ENCODE peak calls at places on chromosome 1, in four cellular contexts. One of them, this sample, is unnamed.
A peak's percentile ranks its signal among the peaks of the same experiment; 100 is the strongest.

GRCh38 chr1:227786673-227787512 is 28.6 kb upstream of the PRSS38 start:
- DNase-seq in ovary: peak; percentile 25
- DNase-seq in GM12891: peak; percentile 41
- DNase-seq in right lobe of liver: peak; percentile 58
- DNase-seq in this sample: no peak

GRCh38 chr1:22500058-22500457 is 48.4 kb downstream of the ZBTB40 start:
- DNase-seq in ovary: no peak
- DNase-seq in GM12891: no peak
- DNase-seq in right lobe of liver: no peak
- DNase-seq in this sample: no peak

GRCh38 chr1:162165528-162165927 is 96.0 kb downstream of the NOS1AP start:
- DNase-seq in ovary: no peak
- DNase-seq in GM12891: no peak
- DNase-seq in right lobe of liver: no peak
- DNase-seq in this sample: no peak

GRCh38 chr1:18950415-18951026 is 6.0 kb downstream of the IFFO2 start:
- DNase-seq in ovary: peak; percentile 39
- DNase-seq in GM12891: no peak
- DNase-seq in right lobe of liver: peak; percentile 61
- DNase-seq in this sample: no peak

GRCh38 chr1:29641921-29642320 is 405.6 kb downstream of the PTPRU start:
- DNase-seq in ovary: no peak
- DNase-seq in GM12891: no peak
- DNase-seq in right lobe of liver: no peak
- DNase-seq in this sample: no peak

GRCh38 chr1:199287632-199288031 is 648.8 kb downstream of the PTPRC start:
- DNase-seq in ovary: no peak
- DNase-seq in GM12891: no peak
- DNase-seq in right lobe of liver: no peak
- DNase-seq in this sample: no peak

GRCh38 chr1:15941899-15942660 is 33.8 kb downstream of the ZBTB17 start:
- DNase-seq in ovary: peak; percentile 22
- DNase-seq in GM12891: no peak
- DNase-seq in right lobe of liver: no peak
- DNase-seq in this sample: no peak

GRCh38 chr1:167548059-167548932 is 5.3 kb downstream of the CREG1 start:
- DNase-seq in ovary: no peak
- DNase-seq in GM12891: no peak
- DNase-seq in right lobe of liver: no peak
- DNase-seq in this sample: peak; percentile 92

GRCh38 chr1:113140588-113141446 is 67.8 kb downstream of the LRIG2 start:
- DNase-seq in ovary: peak; percentile 67
- DNase-seq in GM12891: peak; percentile 17
- DNase-seq in right lobe of liver: no peak
- DNase-seq in this sample: peak; percentile 88

GRCh38 chr1:169072945-169073725 is 33.4 kb upstream of the ATP1B1 start:
- DNase-seq in ovary: no peak
- DNase-seq in GM12891: no peak
- DNase-seq in right lobe of liver: no peak
- DNase-seq in this sample: no peak

GRCh38 chr1:177239792-177240191 is 69.0 kb downstream of the BRINP2 start:
- DNase-seq in ovary: no peak
- DNase-seq in GM12891: no peak
- DNase-seq in right lobe of liver: no peak
- DNase-seq in this sample: no peak

GRCh38 chr1:20478072-20478660 is 7.8 kb downstream of the CAMK2N1 start:
- DNase-seq in ovary: no peak
- DNase-seq in GM12891: no peak
- DNase-seq in right lobe of liver: no peak
- DNase-seq in this sample: no peak

GRCh38 chr1:209988706-209989105 is 50.7 kb downstream of the SYT14 start:
- DNase-seq in ovary: no peak
- DNase-seq in GM12891: no peak
- DNase-seq in right lobe of liver: no peak
- DNase-seq in this sample: no peak

GRCh38 chr1:30575066-30575465 is 148.3 kb downstream of the MATN1 start:
- DNase-seq in ovary: no peak
- DNase-seq in GM12891: no peak
- DNase-seq in right lobe of liver: no peak
- DNase-seq in this sample: no peak

GRCh38 chr1:59747469-59748014 is 67.2 kb upstream of the HOOK1 start:
- DNase-seq in ovary: no peak
- DNase-seq in GM12891: no peak
- DNase-seq in right lobe of liver: no peak
- DNase-seq in this sample: no peak

GRCh38 chr1:1599030-1599916 is 662 bp downstream of the FNDC10 start:
- DNase-seq in ovary: no peak
- DNase-seq in GM12891: peak; percentile 55
- DNase-seq in right lobe of liver: no peak
- DNase-seq in this sample: peak; percentile 48

GRCh38 chr1:11207898-11208611 is 18.9 kb downstream of the ANGPTL7 start:
- DNase-seq in ovary: peak; percentile 50
- DNase-seq in GM12891: no peak
- DNase-seq in right lobe of liver: no peak
- DNase-seq in this sample: no peak

GRCh38 chr1:37481289-37482003 is 7.1 kb downstream of the ZC3H12A start:
- DNase-seq in ovary: no peak
- DNase-seq in GM12891: no peak
- DNase-seq in right lobe of liver: no peak
- DNase-seq in this sample: no peak

GRCh38 chr1:218328769-218329168 is 16.4 kb upstream of the TGFB2 start:
- DNase-seq in ovary: no peak
- DNase-seq in GM12891: no peak
- DNase-seq in right lobe of liver: no peak
- DNase-seq in this sample: no peak

GRCh38 chr1:230753586-230754251 is 6.5 kb downstream of the CAPN9 start:
- DNase-seq in ovary: no peak
- DNase-seq in GM12891: no peak
- DNase-seq in right lobe of liver: no peak
- DNase-seq in this sample: peak; percentile 59

GRCh38 chr1:170414989-170415733 is 116.8 kb upstream of the GORAB start:
- DNase-seq in ovary: peak; percentile 24
- DNase-seq in GM12891: no peak
- DNase-seq in right lobe of liver: no peak
- DNase-seq in this sample: no peak

GRCh38 chr1:153991151-153991472 is 550 bp downstream of the RPS27 start:
- DNase-seq in ovary: no peak
- DNase-seq in GM12891: no peak
- DNase-seq in right lobe of liver: no peak
- DNase-seq in this sample: no peak

GRCh38 chr1:3593745-3594144 is 17.6 kb downstream of the MEGF6 start:
- DNase-seq in ovary: no peak
- DNase-seq in GM12891: no peak
- DNase-seq in right lobe of liver: no peak
- DNase-seq in this sample: no peak

GRCh38 chr1:6157528-6158174 is 22.5 kb downstream of the CHD5 start:
- DNase-seq in ovary: no peak
- DNase-seq in GM12891: no peak
- DNase-seq in right lobe of liver: no peak
- DNase-seq in this sample: no peak

GRCh38 chr1:5980314-5981008 is 11.8 kb downstream of the NPHP4 start:
- DNase-seq in ovary: no peak
- DNase-seq in GM12891: no peak
- DNase-seq in right lobe of liver: no peak
- DNase-seq in this sample: no peak

GRCh38 chr1:37946703-37947360 is at the start of gene INPP5B:
- DNase-seq in ovary: peak; percentile 90
- DNase-seq in GM12891: peak; percentile 95
- DNase-seq in right lobe of liver: peak; percentile 95
- DNase-seq in this sample: peak; percentile 88

GRCh38 chr1:225467193-225468020 is 39.6 kb upstream of the LBR start:
- DNase-seq in ovary: no peak
- DNase-seq in GM12891: peak; percentile 81
- DNase-seq in right lobe of liver: peak; percentile 79
- DNase-seq in this sample: peak; percentile 63
- TF ChIP-seq POLR2A in ovary: no peak
- TF ChIP-seq POLR2A in GM12891: peak; percentile 97
- TF ChIP-seq POLR2A in right lobe of liver: peak; percentile 50
- TF ChIP-seq POLR2A in this sample: peak; percentile 88

GRCh38 chr1:91803133-91803532 is 82.8 kb downstream of the TGFBR3 start:
- DNase-seq in ovary: no peak
- DNase-seq in GM12891: no peak
- DNase-seq in right lobe of liver: no peak
- DNase-seq in this sample: no peak

GRCh38 chr1:91806146-91806545 is 79.8 kb downstream of the TGFBR3 start:
- DNase-seq in ovary: no peak
- DNase-seq in GM12891: no peak
- DNase-seq in right lobe of liver: no peak
- DNase-seq in this sample: no peak

GRCh38 chr1:91803847-91804545 is 82.0 kb downstream of the TGFBR3 start:
- DNase-seq in ovary: no peak
- DNase-seq in GM12891: peak; percentile 42
- DNase-seq in right lobe of liver: no peak
- DNase-seq in this sample: peak; percentile 47

GRCh38 chr1:91805343-91805801 is 80.6 kb downstream of the TGFBR3 start:
- DNase-seq in ovary: no peak
- DNase-seq in GM12891: no peak
- DNase-seq in right lobe of liver: no peak
- DNase-seq in this sample: no peak

DNA sequence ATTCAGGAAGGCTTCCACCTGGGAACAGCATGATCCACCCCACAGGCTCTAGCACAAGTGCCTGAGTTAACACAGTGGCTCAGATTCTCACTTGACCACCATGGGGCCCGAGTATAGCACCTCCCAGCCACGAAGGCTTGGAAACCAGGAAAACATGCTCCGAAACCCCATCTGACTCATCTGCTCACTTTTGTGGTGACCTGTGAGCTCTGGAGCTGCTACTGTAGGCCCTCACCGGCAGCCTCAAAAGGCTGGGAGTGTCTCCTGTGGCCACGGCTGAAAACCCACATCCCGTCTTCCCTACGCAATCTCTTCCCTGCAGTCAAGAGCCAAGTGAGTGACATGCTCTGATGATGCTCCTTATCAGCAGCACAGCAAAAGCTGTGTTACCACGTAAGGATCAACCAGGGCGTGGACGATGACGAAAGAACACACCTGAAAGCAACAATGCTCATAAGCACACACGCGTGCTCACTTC is 81.4 kb downstream of the TGFBR3 start:
- DNase-seq in ovary: no peak
- DNase-seq in GM12891: no peak
- DNase-seq in right lobe of liver: no peak
- DNase-seq in this sample: no peak
- TF ChIP-seq POLR2A in ovary: no peak
- TF ChIP-seq POLR2A in GM12891: no peak
- TF ChIP-seq POLR2A in right lobe of liver: no peak
- TF ChIP-seq POLR2A in this sample: no peak

GRCh38 chr1:39391741-39392679 is 99.4 kb upstream of the BMP8A start:
- DNase-seq in ovary: peak; percentile 56
- DNase-seq in GM12891: no peak
- DNase-seq in right lobe of liver: no peak
- DNase-seq in this sample: no peak
- TF ChIP-seq POLR2A in ovary: no peak
- TF ChIP-seq POLR2A in GM12891: no peak
- TF ChIP-seq POLR2A in right lobe of liver: peak; percentile 31
- TF ChIP-seq POLR2A in this sample: no peak

GRCh38 chr1:47940779-47941178 is 56.4 kb downstream of the TRABD2B start:
- DNase-seq in ovary: no peak
- DNase-seq in GM12891: no peak
- DNase-seq in right lobe of liver: no peak
- DNase-seq in this sample: no peak
- TF ChIP-seq POLR2A in ovary: no peak
- TF ChIP-seq POLR2A in GM12891: no peak
- TF ChIP-seq POLR2A in right lobe of liver: no peak
- TF ChIP-seq POLR2A in this sample: no peak

DNA sequence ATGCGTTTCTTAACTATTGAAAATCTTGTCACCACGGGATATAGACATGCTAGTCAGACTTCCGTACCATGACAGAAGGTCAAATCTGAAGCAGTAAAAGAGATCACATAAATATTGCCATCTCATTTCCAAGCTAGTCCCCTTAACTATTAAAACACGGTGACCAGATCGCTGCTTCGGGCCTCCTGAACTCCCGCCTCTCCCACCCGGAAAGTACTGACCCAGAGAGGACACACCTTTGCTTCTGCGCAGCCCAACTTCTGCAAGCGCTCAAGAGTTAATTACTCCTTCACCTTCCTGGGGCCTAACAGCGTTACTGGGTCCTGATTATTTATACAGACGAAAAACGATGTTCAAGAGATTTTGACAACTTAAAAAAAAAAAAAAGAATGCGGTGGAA is 747 bp downstream of the SORT1 start:
- DNase-seq in ovary: no peak
- DNase-seq in GM12891: no peak
- DNase-seq in right lobe of liver: no peak
- DNase-seq in this sample: peak; percentile 6
- TF ChIP-seq POLR2A in ovary: no peak
- TF ChIP-seq POLR2A in GM12891: no peak
- TF ChIP-seq POLR2A in right lobe of liver: no peak
- TF ChIP-seq POLR2A in this sample: no peak

GRCh38 chr1:41321277-41321676 is 40.0 kb upstream of the FOXO6 start:
- DNase-seq in ovary: no peak
- DNase-seq in GM12891: no peak
- DNase-seq in right lobe of liver: no peak
- DNase-seq in this sample: no peak
- TF ChIP-seq POLR2A in ovary: no peak
- TF ChIP-seq POLR2A in GM12891: no peak
- TF ChIP-seq POLR2A in right lobe of liver: no peak
- TF ChIP-seq POLR2A in this sample: no peak

DNA sequence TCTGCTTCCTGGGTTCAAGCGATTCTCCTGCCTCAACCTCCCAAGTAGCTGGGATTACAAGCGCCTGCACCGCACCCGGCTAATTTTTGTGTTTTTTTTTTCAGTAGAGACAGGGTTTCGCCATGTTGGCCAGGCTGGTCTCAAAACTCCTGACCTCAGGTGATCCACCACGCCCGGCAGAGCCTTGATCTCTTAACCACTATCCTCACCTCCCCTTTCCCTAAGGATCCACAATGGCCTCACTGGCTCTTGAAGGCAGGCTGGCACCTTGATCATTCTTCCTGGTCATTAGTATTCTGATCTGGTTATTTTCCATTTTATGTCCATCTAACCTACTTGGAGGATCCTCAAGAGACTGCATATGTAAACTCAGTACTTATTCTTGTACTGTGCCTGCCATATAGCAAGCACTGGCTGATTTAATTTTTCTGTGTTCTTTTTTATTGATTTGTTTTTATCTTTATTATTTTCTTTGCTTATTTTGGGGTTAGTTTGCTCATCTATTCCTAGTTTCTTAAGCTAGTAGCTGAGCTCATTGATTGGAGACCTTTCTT is 6.3 kb downstream of the RCC1 start:
- DNase-seq in ovary: no peak
- DNase-seq in GM12891: no peak
- DNase-seq in right lobe of liver: no peak
- DNase-seq in this sample: no peak
- TF ChIP-seq POLR2A in ovary: no peak
- TF ChIP-seq POLR2A in GM12891: peak; percentile 73
- TF ChIP-seq POLR2A in right lobe of liver: no peak
- TF ChIP-seq POLR2A in this sample: peak; percentile 49